ENCODE peak calls at places on chromosome 3, in nine cellular contexts. One of them, this sample, is unnamed.

GRCh38 chr3:40465456-40465855 is 8.3 kb downstream of the RPL14 start:
- DNase-seq in GM12865: no peak
- DNase-seq in heart left ventricle: no peak
- DNase-seq in uterus: no peak
- DNase-seq in coronary artery: no peak
- DNase-seq in AG10803: no peak
- DNase-seq in keratinocyte: no peak
- DNase-seq in colonic mucosa: no peak
- DNase-seq in astrocyte of the spinal cord: no peak
- DNase-seq in this sample: no peak

GRCh38 chr3:134605506-134605905 is 45.3 kb downstream of the KY start:
- DNase-seq in GM12865: no peak
- DNase-seq in heart left ventricle: no peak
- DNase-seq in uterus: no peak
- DNase-seq in coronary artery: no peak
- DNase-seq in AG10803: no peak
- DNase-seq in keratinocyte: no peak
- DNase-seq in colonic mucosa: peak
- DNase-seq in astrocyte of the spinal cord: no peak
- DNase-seq in this sample: no peak

GRCh38 chr3:9014189-9014588 is 50.9 kb upstream of the RAD18 start:
- DNase-seq in GM12865: no peak
- DNase-seq in heart left ventricle: no peak
- DNase-seq in uterus: no peak
- DNase-seq in coronary artery: no peak
- DNase-seq in AG10803: peak
- DNase-seq in keratinocyte: no peak
- DNase-seq in colonic mucosa: no peak
- DNase-seq in astrocyte of the spinal cord: no peak
- DNase-seq in this sample: no peak

GRCh38 chr3:183430325-183430957 is 2.0 kb upstream of the MCF2L2 start:
- DNase-seq in GM12865: peak
- DNase-seq in heart left ventricle: no peak
- DNase-seq in uterus: no peak
- DNase-seq in coronary artery: no peak
- DNase-seq in AG10803: no peak
- DNase-seq in keratinocyte: no peak
- DNase-seq in colonic mucosa: no peak
- DNase-seq in astrocyte of the spinal cord: no peak
- DNase-seq in this sample: no peak

GRCh38 chr3:4580346-4581019 is 87.3 kb downstream of the ITPR1 start:
- DNase-seq in GM12865: no peak
- DNase-seq in heart left ventricle: peak
- DNase-seq in uterus: peak
- DNase-seq in coronary artery: no peak
- DNase-seq in AG10803: no peak
- DNase-seq in keratinocyte: no peak
- DNase-seq in colonic mucosa: no peak
- DNase-seq in astrocyte of the spinal cord: no peak
- DNase-seq in this sample: no peak

GRCh38 chr3:133371181-133371580 is 28.7 kb upstream of the BFSP2 start:
- DNase-seq in GM12865: no peak
- DNase-seq in heart left ventricle: no peak
- DNase-seq in uterus: no peak
- DNase-seq in coronary artery: peak
- DNase-seq in AG10803: no peak
- DNase-seq in keratinocyte: no peak
- DNase-seq in colonic mucosa: no peak
- DNase-seq in astrocyte of the spinal cord: no peak
- DNase-seq in this sample: no peak

GRCh38 chr3:177538743-177539730 is 341.8 kb upstream of the TBL1XR1 start:
- DNase-seq in GM12865: peak
- DNase-seq in heart left ventricle: no peak
- DNase-seq in uterus: no peak
- DNase-seq in coronary artery: no peak
- DNase-seq in AG10803: no peak
- DNase-seq in keratinocyte: no peak
- DNase-seq in colonic mucosa: no peak
- DNase-seq in astrocyte of the spinal cord: no peak
- DNase-seq in this sample: no peak

GRCh38 chr3:52456169-52456799 is 880 bp downstream of the NISCH start:
- DNase-seq in GM12865: no peak
- DNase-seq in heart left ventricle: peak
- DNase-seq in uterus: no peak
- DNase-seq in coronary artery: no peak
- DNase-seq in AG10803: peak
- DNase-seq in keratinocyte: no peak
- DNase-seq in colonic mucosa: no peak
- DNase-seq in astrocyte of the spinal cord: peak
- DNase-seq in this sample: no peak

GRCh38 chr3:100189444-100189964 is 71.3 kb upstream of the TBC1D23 start:
- DNase-seq in GM12865: no peak
- DNase-seq in heart left ventricle: peak
- DNase-seq in uterus: no peak
- DNase-seq in coronary artery: no peak
- DNase-seq in AG10803: no peak
- DNase-seq in keratinocyte: no peak
- DNase-seq in colonic mucosa: no peak
- DNase-seq in astrocyte of the spinal cord: no peak
- DNase-seq in this sample: no peak

GRCh38 chr3:150303776-150304175 is 104.3 kb upstream of the TSC22D2 start:
- DNase-seq in GM12865: peak
- DNase-seq in heart left ventricle: no peak
- DNase-seq in uterus: no peak
- DNase-seq in coronary artery: no peak
- DNase-seq in AG10803: no peak
- DNase-seq in keratinocyte: no peak
- DNase-seq in colonic mucosa: no peak
- DNase-seq in astrocyte of the spinal cord: no peak
- DNase-seq in this sample: no peak
- TF ChIP-seq CTCF in GM12865: peak
- TF ChIP-seq CTCF in heart left ventricle: no peak
- TF ChIP-seq CTCF in uterus: no peak
- TF ChIP-seq CTCF in coronary artery: no peak
- TF ChIP-seq CTCF in AG10803: peak
- TF ChIP-seq CTCF in keratinocyte: peak
- TF ChIP-seq CTCF in colonic mucosa: no peak
- TF ChIP-seq CTCF in astrocyte of the spinal cord: peak
- TF ChIP-seq CTCF in this sample: peak

GRCh38 chr3:184755315-184755731 is 43.5 kb upstream of the MAGEF1 start:
- DNase-seq in GM12865: no peak
- DNase-seq in heart left ventricle: no peak
- DNase-seq in uterus: no peak
- DNase-seq in coronary artery: no peak
- DNase-seq in AG10803: no peak
- DNase-seq in keratinocyte: no peak
- DNase-seq in colonic mucosa: no peak
- DNase-seq in astrocyte of the spinal cord: no peak
- DNase-seq in this sample: no peak

GRCh38 chr3:184758056-184758455 is 46.2 kb upstream of the MAGEF1 start:
- DNase-seq in GM12865: no peak
- DNase-seq in heart left ventricle: no peak
- DNase-seq in uterus: no peak
- DNase-seq in coronary artery: no peak
- DNase-seq in AG10803: no peak
- DNase-seq in keratinocyte: no peak
- DNase-seq in colonic mucosa: no peak
- DNase-seq in astrocyte of the spinal cord: no peak
- DNase-seq in this sample: no peak

GRCh38 chr3:184759666-184760200 is 47.9 kb upstream of the MAGEF1 start:
- DNase-seq in GM12865: no peak
- DNase-seq in heart left ventricle: no peak
- DNase-seq in uterus: no peak
- DNase-seq in coronary artery: no peak
- DNase-seq in AG10803: no peak
- DNase-seq in keratinocyte: no peak
- DNase-seq in colonic mucosa: no peak
- DNase-seq in astrocyte of the spinal cord: no peak
- DNase-seq in this sample: no peak

GRCh38 chr3:184757010-184757651 is 45.3 kb upstream of the MAGEF1 start:
- DNase-seq in GM12865: no peak
- DNase-seq in heart left ventricle: peak
- DNase-seq in uterus: peak
- DNase-seq in coronary artery: peak
- DNase-seq in AG10803: peak
- DNase-seq in keratinocyte: no peak
- DNase-seq in colonic mucosa: peak
- DNase-seq in astrocyte of the spinal cord: peak
- DNase-seq in this sample: no peak

DNA sequence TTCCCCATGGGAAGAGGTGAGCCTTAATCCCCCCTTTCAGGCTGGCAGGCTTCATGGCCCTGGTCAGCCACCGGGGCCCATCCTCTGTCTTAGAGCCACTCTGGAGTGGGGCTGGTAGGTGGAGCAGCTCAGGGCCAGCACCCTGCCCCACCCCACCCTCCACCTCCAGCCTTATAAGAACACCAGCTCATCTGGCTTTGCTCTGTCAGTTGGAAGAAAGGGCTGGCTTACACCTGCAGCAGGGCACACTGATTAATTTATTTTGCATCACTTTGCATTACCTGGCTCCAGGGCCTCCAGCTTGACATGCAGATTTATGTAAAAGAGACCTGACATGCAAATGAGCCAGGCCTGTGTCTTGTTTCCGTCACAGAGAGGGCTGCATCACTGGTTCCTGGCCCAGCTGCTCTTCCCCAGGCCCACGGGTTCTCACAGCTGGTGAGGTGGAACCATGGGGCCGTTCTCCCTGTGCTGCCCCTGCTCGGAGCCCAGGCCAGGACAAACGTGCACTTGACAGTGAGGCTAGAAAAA is 44.4 kb upstream of the MAGEF1 start:
- DNase-seq in GM12865: no peak
- DNase-seq in heart left ventricle: no peak
- DNase-seq in uterus: no peak
- DNase-seq in coronary artery: no peak
- DNase-seq in AG10803: no peak
- DNase-seq in keratinocyte: no peak
- DNase-seq in colonic mucosa: no peak
- DNase-seq in astrocyte of the spinal cord: no peak
- DNase-seq in this sample: no peak
- H3K4me3 ChIP-seq in GM12865: no peak
- H3K4me3 ChIP-seq in heart left ventricle: no peak
- H3K4me3 ChIP-seq in uterus: no peak
- H3K4me3 ChIP-seq in coronary artery: no peak
- H3K4me3 ChIP-seq in AG10803: no peak
- H3K4me3 ChIP-seq in keratinocyte: no peak
- H3K4me3 ChIP-seq in colonic mucosa: no peak
- H3K4me3 ChIP-seq in astrocyte of the spinal cord: no peak
- H3K4me3 ChIP-seq in this sample: no peak

GRCh38 chr3:188180114-188180513 is 26.2 kb downstream of the LPP start:
- DNase-seq in GM12865: no peak
- DNase-seq in heart left ventricle: peak
- DNase-seq in uterus: peak
- DNase-seq in coronary artery: no peak
- DNase-seq in AG10803: no peak
- DNase-seq in keratinocyte: no peak
- DNase-seq in colonic mucosa: no peak
- DNase-seq in astrocyte of the spinal cord: no peak
- DNase-seq in this sample: no peak

GRCh38 chr3:188177721-188178120 is 23.8 kb downstream of the LPP start:
- DNase-seq in GM12865: no peak
- DNase-seq in heart left ventricle: no peak
- DNase-seq in uterus: no peak
- DNase-seq in coronary artery: no peak
- DNase-seq in AG10803: no peak
- DNase-seq in keratinocyte: no peak
- DNase-seq in colonic mucosa: no peak
- DNase-seq in astrocyte of the spinal cord: no peak
- DNase-seq in this sample: no peak

GRCh38 chr3:188178293-188178950 is 24.5 kb downstream of the LPP start:
- DNase-seq in GM12865: no peak
- DNase-seq in heart left ventricle: no peak
- DNase-seq in uterus: peak
- DNase-seq in coronary artery: no peak
- DNase-seq in AG10803: no peak
- DNase-seq in keratinocyte: no peak
- DNase-seq in colonic mucosa: no peak
- DNase-seq in astrocyte of the spinal cord: no peak
- DNase-seq in this sample: no peak

GRCh38 chr3:188176884-188177283 is 22.9 kb downstream of the LPP start:
- DNase-seq in GM12865: no peak
- DNase-seq in heart left ventricle: no peak
- DNase-seq in uterus: peak
- DNase-seq in coronary artery: no peak
- DNase-seq in AG10803: no peak
- DNase-seq in keratinocyte: no peak
- DNase-seq in colonic mucosa: no peak
- DNase-seq in astrocyte of the spinal cord: no peak
- DNase-seq in this sample: no peak

DNA sequence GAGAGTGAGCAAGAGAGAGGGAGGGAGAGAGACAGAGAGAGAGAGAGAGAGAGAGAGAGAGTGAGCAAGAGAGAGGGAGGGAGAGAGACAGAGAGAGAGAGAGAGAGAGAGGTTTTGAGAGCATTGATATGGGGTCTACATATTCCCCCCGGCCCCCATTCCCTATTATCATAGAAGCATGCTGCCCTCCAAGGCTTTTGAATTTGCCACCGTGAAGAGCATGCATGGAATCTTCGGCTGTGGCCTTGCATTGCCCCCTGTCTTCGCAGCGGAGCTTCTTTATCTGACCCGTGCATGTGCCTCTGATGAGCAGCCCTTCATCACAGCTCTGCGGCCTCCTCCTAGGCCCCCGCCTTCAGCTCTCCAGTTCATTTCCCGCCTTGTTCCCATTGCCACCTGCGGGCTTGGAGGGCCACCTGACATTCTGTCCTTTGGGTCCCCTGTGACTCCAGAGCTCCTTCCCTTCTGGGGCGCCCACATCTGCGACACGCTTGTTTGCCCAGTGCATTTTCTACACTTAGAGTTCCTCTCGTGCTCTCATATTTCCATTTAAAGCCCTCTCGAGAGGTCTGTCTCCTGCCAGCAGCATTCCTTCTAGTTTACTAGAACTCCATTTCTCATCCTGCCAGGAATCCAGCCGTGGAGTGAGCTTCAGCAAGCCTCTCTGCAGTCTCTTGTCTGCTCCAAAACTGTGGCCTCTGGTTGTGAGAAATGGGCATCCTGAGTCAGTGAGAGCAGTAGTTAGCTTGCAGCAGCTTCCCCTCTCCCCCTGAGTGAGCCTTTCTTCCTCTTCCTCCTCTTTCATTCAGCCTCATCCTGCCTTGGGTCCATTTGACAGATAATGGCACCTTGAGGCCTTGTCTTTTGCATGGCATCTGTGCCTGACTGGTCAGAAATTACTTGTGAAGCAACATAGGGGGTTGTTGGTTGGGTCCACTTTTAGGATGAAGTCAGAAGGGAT is 25.3 kb downstream of the LPP start:
- DNase-seq in GM12865: no peak
- DNase-seq in heart left ventricle: peak
- DNase-seq in uterus: peak
- DNase-seq in coronary artery: no peak
- DNase-seq in AG10803: peak
- DNase-seq in keratinocyte: no peak
- DNase-seq in colonic mucosa: no peak
- DNase-seq in astrocyte of the spinal cord: peak
- DNase-seq in this sample: no peak
- TF ChIP-seq CTCF in GM12865: no peak
- TF ChIP-seq CTCF in heart left ventricle: peak
- TF ChIP-seq CTCF in uterus: no peak
- TF ChIP-seq CTCF in coronary artery: no peak
- TF ChIP-seq CTCF in AG10803: peak
- TF ChIP-seq CTCF in keratinocyte: no peak
- TF ChIP-seq CTCF in colonic mucosa: no peak
- TF ChIP-seq CTCF in astrocyte of the spinal cord: peak
- TF ChIP-seq CTCF in this sample: no peak

GRCh38 chr3:117537949-117538348 is 828.4 kb downstream of the TUSC7 start:
- DNase-seq in GM12865: no peak
- DNase-seq in heart left ventricle: no peak
- DNase-seq in uterus: no peak
- DNase-seq in coronary artery: no peak
- DNase-seq in AG10803: no peak
- DNase-seq in keratinocyte: no peak
- DNase-seq in colonic mucosa: no peak
- DNase-seq in astrocyte of the spinal cord: no peak
- DNase-seq in this sample: no peak
- H3K4me3 ChIP-seq in GM12865: no peak
- H3K4me3 ChIP-seq in heart left ventricle: no peak
- H3K4me3 ChIP-seq in uterus: no peak
- H3K4me3 ChIP-seq in coronary artery: no peak
- H3K4me3 ChIP-seq in AG10803: no peak
- H3K4me3 ChIP-seq in keratinocyte: no peak
- H3K4me3 ChIP-seq in colonic mucosa: no peak
- H3K4me3 ChIP-seq in astrocyte of the spinal cord: no peak
- H3K4me3 ChIP-seq in this sample: no peak